ENCODE peak calls at places on chromosomes 2 and 18, in four cellular contexts. One of them, this sample, is unnamed.

GRCh38 chr2:120771556-120772208 is 36.0 kb downstream of the GLI2 start:
- DNase-seq in HepG2: no peak
- DNase-seq in GM12878: no peak
- DNase-seq in K562: no peak
- DNase-seq in this sample: no peak

GRCh38 chr2:233807215-233807865 is 29.2 kb downstream of the MROH2A start:
- DNase-seq in HepG2: peak
- DNase-seq in GM12878: no peak
- DNase-seq in K562: no peak
- DNase-seq in this sample: no peak

GRCh38 chr2:57881998-57882884 is 164.4 kb upstream of the VRK2 start:
- DNase-seq in HepG2: peak
- DNase-seq in GM12878: no peak
- DNase-seq in K562: no peak
- DNase-seq in this sample: peak

GRCh38 chr2:158775273-158776027 is 19.7 kb upstream of the DAPL1 start:
- DNase-seq in HepG2: no peak
- DNase-seq in GM12878: no peak
- DNase-seq in K562: no peak
- DNase-seq in this sample: no peak

GRCh38 chr2:69453475-69454129 is 16.4 kb upstream of the NFU1 start:
- DNase-seq in HepG2: no peak
- DNase-seq in GM12878: peak
- DNase-seq in K562: no peak
- DNase-seq in this sample: no peak

GRCh38 chr2:163732718-163733117 is 3.1 kb downstream of the FIGN start:
- DNase-seq in HepG2: no peak
- DNase-seq in GM12878: no peak
- DNase-seq in K562: no peak
- DNase-seq in this sample: no peak

GRCh38 chr2:118568682-118569081 is 278.8 kb downstream of the EN1 start:
- DNase-seq in HepG2: no peak
- DNase-seq in GM12878: no peak
- DNase-seq in K562: no peak
- DNase-seq in this sample: no peak

GRCh38 chr2:217804338-217804737 is 198.5 kb downstream of the TNS1 start:
- DNase-seq in HepG2: no peak
- DNase-seq in GM12878: no peak
- DNase-seq in K562: no peak
- DNase-seq in this sample: no peak

GRCh38 chr2:237510502-237511217 is 23.6 kb downstream of the MLPH start:
- DNase-seq in HepG2: no peak
- DNase-seq in GM12878: no peak
- DNase-seq in K562: no peak
- DNase-seq in this sample: no peak

GRCh38 chr2:210128961-210129360 is 42.2 kb downstream of the KANSL1L start:
- DNase-seq in HepG2: peak
- DNase-seq in GM12878: no peak
- DNase-seq in K562: no peak
- DNase-seq in this sample: no peak

GRCh38 chr2:160141419-160141818 is 58.7 kb downstream of the ITGB6 start:
- DNase-seq in HepG2: no peak
- DNase-seq in GM12878: no peak
- DNase-seq in K562: no peak
- DNase-seq in this sample: no peak

GRCh38 chr2:188395903-188396699 is 104.4 kb downstream of the GULP1 start:
- DNase-seq in HepG2: no peak
- DNase-seq in GM12878: no peak
- DNase-seq in K562: no peak
- DNase-seq in this sample: no peak

GRCh38 chr2:200286578-200286977 is 19.9 kb upstream of the SPATS2L start:
- DNase-seq in HepG2: no peak
- DNase-seq in GM12878: no peak
- DNase-seq in K562: no peak
- DNase-seq in this sample: no peak

GRCh38 chr2:36433311-36434217 is 78.0 kb downstream of the CRIM1 start:
- DNase-seq in HepG2: peak
- DNase-seq in GM12878: no peak
- DNase-seq in K562: no peak
- DNase-seq in this sample: no peak

GRCh38 chr2:14516844-14517243 is 115.7 kb upstream of the LRATD1 start:
- DNase-seq in HepG2: no peak
- DNase-seq in GM12878: no peak
- DNase-seq in K562: no peak
- DNase-seq in this sample: no peak

GRCh38 chr2:173357351-173357750 is 2.7 kb downstream of the CDCA7 start:
- DNase-seq in HepG2: no peak
- DNase-seq in GM12878: no peak
- DNase-seq in K562: no peak
- DNase-seq in this sample: no peak

GRCh38 chr2:96073170-96073775 is 38.6 kb upstream of the GPAT2 start:
- DNase-seq in HepG2: no peak
- DNase-seq in GM12878: no peak
- DNase-seq in K562: no peak
- DNase-seq in this sample: no peak

GRCh38 chr2:40243581-40243980 is 208.3 kb downstream of the SLC8A1 start:
- DNase-seq in HepG2: no peak
- DNase-seq in GM12878: no peak
- DNase-seq in K562: no peak
- DNase-seq in this sample: no peak

GRCh38 chr18:35653392-35653791 is 71.9 kb downstream of the GALNT1 start:
- DNase-seq in HepG2: no peak
- DNase-seq in GM12878: no peak
- DNase-seq in K562: no peak
- DNase-seq in this sample: no peak

GRCh38 chr2:225355788-225356187 is 43.7 kb upstream of the NYAP2 start:
- DNase-seq in HepG2: no peak
- DNase-seq in GM12878: no peak
- DNase-seq in K562: no peak
- DNase-seq in this sample: no peak

GRCh38 chr2:44360749-44361329 is 455 bp downstream of the PREPL start:
- DNase-seq in HepG2: peak
- DNase-seq in GM12878: no peak
- DNase-seq in K562: peak
- DNase-seq in this sample: no peak

GRCh38 chr2:147297820-147298219 is 547.0 kb upstream of the ACVR2A start:
- DNase-seq in HepG2: no peak
- DNase-seq in GM12878: peak
- DNase-seq in K562: no peak
- DNase-seq in this sample: no peak

GRCh38 chr18:56068030-56068671 is 480.2 kb upstream of the TCF4 start:
- DNase-seq in HepG2: no peak
- DNase-seq in GM12878: no peak
- DNase-seq in K562: no peak
- DNase-seq in this sample: no peak

GRCh38 chr2:134911386-134911785 is 7.2 kb upstream of the CCNT2 start:
- DNase-seq in HepG2: no peak
- DNase-seq in GM12878: no peak
- DNase-seq in K562: no peak
- DNase-seq in this sample: no peak

GRCh38 chr2:223736488-223736887 is 100.9 kb downstream of the AP1S3 start:
- DNase-seq in HepG2: no peak
- DNase-seq in GM12878: no peak
- DNase-seq in K562: no peak
- DNase-seq in this sample: no peak

GRCh38 chr18:23890589-23890988 is 124.0 kb upstream of the TTC39C start:
- DNase-seq in HepG2: no peak
- DNase-seq in GM12878: no peak
- DNase-seq in K562: no peak
- DNase-seq in this sample: no peak

GRCh38 chr18:50748243-50749229 is 71.3 kb downstream of the MRO start:
- DNase-seq in HepG2: no peak
- DNase-seq in GM12878: no peak
- DNase-seq in K562: no peak
- DNase-seq in this sample: no peak

GRCh38 chr2:19349911-19350677 is 8.3 kb downstream of the OSR1 start:
- DNase-seq in HepG2: peak
- DNase-seq in GM12878: no peak
- DNase-seq in K562: peak
- DNase-seq in this sample: peak

GRCh38 chr2:47559079-47559684 is 156.2 kb downstream of the MSH2 start:
- DNase-seq in HepG2: no peak
- DNase-seq in GM12878: no peak
- DNase-seq in K562: no peak
- DNase-seq in this sample: no peak

GRCh38 chr18:39271654-39272053 is 1706.1 kb upstream of the CELF4 start:
- DNase-seq in HepG2: no peak
- DNase-seq in GM12878: no peak
- DNase-seq in K562: no peak
- DNase-seq in this sample: no peak

GRCh38 chr2:221283896-221284295 is 288.2 kb downstream of the EPHA4 start:
- DNase-seq in HepG2: no peak
- DNase-seq in GM12878: no peak
- DNase-seq in K562: no peak
- DNase-seq in this sample: no peak
- TF ChIP-seq ATF3 in HepG2: no peak
- TF ChIP-seq ATF3 in GM12878: no peak
- TF ChIP-seq ATF3 in K562: no peak
- TF ChIP-seq ATF3 in this sample: no peak

DNA sequence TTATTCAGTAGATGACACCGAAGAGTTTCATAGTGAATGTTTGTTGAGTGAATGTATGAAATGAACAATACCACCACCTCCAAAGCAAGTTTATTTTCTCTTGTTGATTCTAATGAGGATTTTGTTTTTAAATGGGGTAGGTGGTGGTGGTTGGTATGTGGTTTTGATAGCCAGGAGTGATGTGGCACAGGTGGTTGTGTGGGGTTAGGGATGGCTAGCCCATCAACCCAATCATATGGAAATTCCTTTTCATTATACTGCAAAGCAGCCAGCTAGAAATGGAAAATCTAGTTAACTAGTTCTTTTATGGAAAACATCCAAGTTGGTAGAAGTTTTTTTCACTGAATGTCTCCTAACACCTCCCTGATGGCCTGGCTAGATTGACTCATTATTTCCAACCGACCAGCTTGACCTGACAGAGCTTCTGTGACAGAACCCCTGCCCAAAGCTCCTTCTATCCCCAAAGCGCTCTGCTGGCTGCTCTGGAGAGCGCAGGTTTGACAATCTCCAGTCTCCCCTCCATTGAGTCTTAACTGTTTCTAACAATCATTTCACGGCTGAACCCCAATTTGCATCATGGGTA is 376.9 kb downstream of the MTX2 start:
- DNase-seq in HepG2: no peak
- DNase-seq in GM12878: no peak
- DNase-seq in K562: no peak
- DNase-seq in this sample: no peak
- TF ChIP-seq ZBTB33 in HepG2: no peak
- TF ChIP-seq ZBTB33 in GM12878: no peak
- TF ChIP-seq ZBTB33 in K562: no peak
- TF ChIP-seq ZBTB33 in this sample: no peak

GRCh38 chr18:44309185-44309584 is 371.5 kb upstream of the SETBP1 start:
- DNase-seq in HepG2: no peak
- DNase-seq in GM12878: no peak
- DNase-seq in K562: no peak
- DNase-seq in this sample: no peak
- TF ChIP-seq ATF3 in HepG2: no peak
- TF ChIP-seq ATF3 in GM12878: no peak
- TF ChIP-seq ATF3 in K562: no peak
- TF ChIP-seq ATF3 in this sample: no peak

DNA sequence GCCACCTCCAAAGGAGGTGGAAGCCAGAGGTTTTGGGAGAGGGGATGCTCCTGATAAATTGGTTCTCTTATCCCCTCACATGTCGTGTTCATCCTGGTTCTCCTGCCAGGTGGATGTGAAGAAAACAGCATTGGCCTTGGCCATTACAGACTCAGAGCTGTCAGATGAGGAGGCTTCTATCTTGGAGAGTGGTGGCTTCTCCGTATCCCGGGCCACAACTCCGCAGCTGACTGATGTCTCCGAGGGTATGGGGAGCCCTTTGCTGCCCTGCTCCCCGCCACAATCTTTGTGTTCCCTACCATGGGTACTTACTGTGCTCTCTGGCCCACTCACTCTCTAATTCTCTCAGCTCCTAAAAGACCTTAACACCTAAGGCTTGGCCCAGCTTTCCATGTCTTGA is 3.5 kb downstream of the RETREG2 start:
- DNase-seq in HepG2: no peak
- DNase-seq in GM12878: no peak
- DNase-seq in K562: no peak
- DNase-seq in this sample: no peak
- TF ChIP-seq ZBTB33 in HepG2: no peak
- TF ChIP-seq ZBTB33 in GM12878: no peak
- TF ChIP-seq ZBTB33 in K562: no peak
- TF ChIP-seq ZBTB33 in this sample: no peak

GRCh38 chr2:28155071-28155470 is 237.6 kb upstream of the FOSL2 start:
- DNase-seq in HepG2: no peak
- DNase-seq in GM12878: no peak
- DNase-seq in K562: no peak
- DNase-seq in this sample: no peak

GRCh38 chr2:28150211-28150879 is 242.3 kb upstream of the FOSL2 start:
- DNase-seq in HepG2: no peak
- DNase-seq in GM12878: no peak
- DNase-seq in K562: no peak
- DNase-seq in this sample: no peak

GRCh38 chr2:28153851-28154250 is 238.8 kb upstream of the FOSL2 start:
- DNase-seq in HepG2: no peak
- DNase-seq in GM12878: no peak
- DNase-seq in K562: no peak
- DNase-seq in this sample: no peak

GRCh38 chr2:28150994-28151393 is 241.7 kb upstream of the FOSL2 start:
- DNase-seq in HepG2: no peak
- DNase-seq in GM12878: no peak
- DNase-seq in K562: no peak
- DNase-seq in this sample: no peak

DNA sequence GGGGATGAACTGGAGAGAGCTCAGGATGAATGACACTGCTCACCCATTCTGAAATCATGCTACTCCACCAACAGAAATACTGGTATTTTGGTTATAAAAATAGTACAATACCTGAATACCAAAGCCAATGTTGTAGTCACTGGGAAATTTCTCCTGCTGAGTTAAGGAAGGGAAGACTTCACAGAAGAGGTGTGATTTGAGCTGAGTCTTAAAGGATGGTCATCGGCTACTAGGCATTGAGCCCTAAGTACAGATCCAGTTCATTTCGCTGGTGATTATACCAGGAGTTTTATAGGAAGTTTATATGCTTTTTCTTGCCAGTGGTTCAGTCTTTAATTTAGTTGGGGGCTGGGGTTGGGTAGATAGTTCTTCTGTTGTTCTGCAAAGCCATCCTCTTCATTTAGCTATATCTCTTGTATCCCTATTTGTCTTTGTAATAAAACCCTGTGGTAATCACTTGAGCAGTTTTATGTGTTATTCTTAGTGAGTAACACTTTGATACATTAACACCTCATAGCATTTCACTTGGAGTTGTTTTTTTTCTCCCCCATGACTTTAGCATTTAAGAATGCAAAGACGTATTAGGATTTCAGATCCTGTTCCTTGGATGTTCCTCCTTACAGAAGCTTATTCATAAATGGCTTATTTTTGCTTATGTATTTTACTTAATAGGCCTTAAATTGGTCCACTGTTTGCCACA is 239.9 kb upstream of the FOSL2 start:
- DNase-seq in HepG2: no peak
- DNase-seq in GM12878: no peak
- DNase-seq in K562: no peak
- DNase-seq in this sample: no peak
- TF ChIP-seq ATF3 in HepG2: no peak
- TF ChIP-seq ATF3 in GM12878: no peak
- TF ChIP-seq ATF3 in K562: no peak
- TF ChIP-seq ATF3 in this sample: no peak